ENCODE peak calls at places on chromosomes 16 and 17, in ten cellular contexts. One of them, this sample, is unnamed.

GRCh38 chr16:66551362-66551761 is 1.0 kb upstream of the CKLF start:
- DNase-seq in HTR-8/SVneo: peak
- DNase-seq in adipocyte: peak
- DNase-seq in NCI-H524: peak
- DNase-seq in kidney: no peak
- DNase-seq in Calu3: peak
- DNase-seq in fibroblast of lung: peak
- DNase-seq in heart left ventricle: no peak
- DNase-seq in AG10803: peak
- DNase-seq in NCI-H748 treated with DMSO at 0.1 percent for 48 hours: no peak
- DNase-seq in this sample: peak

GRCh38 chr17:83068641-83069570 is 10.5 kb upstream of the METRNL start:
- DNase-seq in HTR-8/SVneo: no peak
- DNase-seq in adipocyte: no peak
- DNase-seq in NCI-H524: no peak
- DNase-seq in kidney: peak
- DNase-seq in Calu3: no peak
- DNase-seq in fibroblast of lung: no peak
- DNase-seq in heart left ventricle: peak
- DNase-seq in AG10803: no peak
- DNase-seq in NCI-H748 treated with DMSO at 0.1 percent for 48 hours: no peak
- DNase-seq in this sample: no peak

GRCh38 chr17:66763056-66763455 is 71.9 kb upstream of the CACNG5 start:
- DNase-seq in HTR-8/SVneo: no peak
- DNase-seq in adipocyte: no peak
- DNase-seq in NCI-H524: no peak
- DNase-seq in kidney: no peak
- DNase-seq in Calu3: no peak
- DNase-seq in fibroblast of lung: no peak
- DNase-seq in heart left ventricle: no peak
- DNase-seq in AG10803: no peak
- DNase-seq in NCI-H748 treated with DMSO at 0.1 percent for 48 hours: no peak
- DNase-seq in this sample: no peak

GRCh38 chr17:68776451-68776850 is 175.3 kb upstream of the FAM20A start:
- DNase-seq in HTR-8/SVneo: no peak
- DNase-seq in adipocyte: no peak
- DNase-seq in NCI-H524: no peak
- DNase-seq in kidney: no peak
- DNase-seq in Calu3: no peak
- DNase-seq in fibroblast of lung: no peak
- DNase-seq in heart left ventricle: no peak
- DNase-seq in AG10803: no peak
- DNase-seq in NCI-H748 treated with DMSO at 0.1 percent for 48 hours: no peak
- DNase-seq in this sample: no peak

GRCh38 chr17:2335726-2336214 is 487 bp downstream of the TSR1 start:
- DNase-seq in HTR-8/SVneo: peak
- DNase-seq in adipocyte: peak
- DNase-seq in NCI-H524: no peak
- DNase-seq in kidney: no peak
- DNase-seq in Calu3: no peak
- DNase-seq in fibroblast of lung: peak
- DNase-seq in heart left ventricle: no peak
- DNase-seq in AG10803: peak
- DNase-seq in NCI-H748 treated with DMSO at 0.1 percent for 48 hours: no peak
- DNase-seq in this sample: no peak

GRCh38 chr16:14062261-14062660 is 8.9 kb upstream of the MRTFB start:
- DNase-seq in HTR-8/SVneo: no peak
- DNase-seq in adipocyte: no peak
- DNase-seq in NCI-H524: no peak
- DNase-seq in kidney: no peak
- DNase-seq in Calu3: no peak
- DNase-seq in fibroblast of lung: no peak
- DNase-seq in heart left ventricle: no peak
- DNase-seq in AG10803: no peak
- DNase-seq in NCI-H748 treated with DMSO at 0.1 percent for 48 hours: no peak
- DNase-seq in this sample: no peak

GRCh38 chr16:72590179-72590937 is 418.4 kb upstream of the PMFBP1 start:
- DNase-seq in HTR-8/SVneo: no peak
- DNase-seq in adipocyte: no peak
- DNase-seq in NCI-H524: no peak
- DNase-seq in kidney: no peak
- DNase-seq in Calu3: no peak
- DNase-seq in fibroblast of lung: peak
- DNase-seq in heart left ventricle: no peak
- DNase-seq in AG10803: peak
- DNase-seq in NCI-H748 treated with DMSO at 0.1 percent for 48 hours: no peak
- DNase-seq in this sample: no peak

GRCh38 chr17:60153606-60154355 is 4.0 kb downstream of the CA4 start:
- DNase-seq in HTR-8/SVneo: no peak
- DNase-seq in adipocyte: peak
- DNase-seq in NCI-H524: peak
- DNase-seq in kidney: peak
- DNase-seq in Calu3: no peak
- DNase-seq in fibroblast of lung: peak
- DNase-seq in heart left ventricle: no peak
- DNase-seq in AG10803: peak
- DNase-seq in NCI-H748 treated with DMSO at 0.1 percent for 48 hours: no peak
- DNase-seq in this sample: no peak

GRCh38 chr17:7852262-7852670 is 2.6 kb upstream of the TMEM88 start:
- DNase-seq in HTR-8/SVneo: no peak
- DNase-seq in adipocyte: no peak
- DNase-seq in NCI-H524: no peak
- DNase-seq in kidney: peak
- DNase-seq in Calu3: no peak
- DNase-seq in fibroblast of lung: no peak
- DNase-seq in heart left ventricle: no peak
- DNase-seq in AG10803: no peak
- DNase-seq in NCI-H748 treated with DMSO at 0.1 percent for 48 hours: no peak
- DNase-seq in this sample: no peak

GRCh38 chr17:32007463-32008298 is 498 bp downstream of the LRRC37B start:
- DNase-seq in HTR-8/SVneo: peak
- DNase-seq in adipocyte: peak
- DNase-seq in NCI-H524: peak
- DNase-seq in kidney: peak
- DNase-seq in Calu3: peak
- DNase-seq in fibroblast of lung: peak
- DNase-seq in heart left ventricle: no peak
- DNase-seq in AG10803: no peak
- DNase-seq in NCI-H748 treated with DMSO at 0.1 percent for 48 hours: peak
- DNase-seq in this sample: peak

GRCh38 chr17:80212109-80212508 is 8.0 kb downstream of the SGSH start:
- DNase-seq in HTR-8/SVneo: no peak
- DNase-seq in adipocyte: no peak
- DNase-seq in NCI-H524: no peak
- DNase-seq in kidney: peak
- DNase-seq in Calu3: no peak
- DNase-seq in fibroblast of lung: no peak
- DNase-seq in heart left ventricle: no peak
- DNase-seq in AG10803: no peak
- DNase-seq in NCI-H748 treated with DMSO at 0.1 percent for 48 hours: no peak
- DNase-seq in this sample: no peak

GRCh38 chr17:50037321-50038107 is 18.4 kb upstream of the ITGA3 start:
- DNase-seq in HTR-8/SVneo: no peak
- DNase-seq in adipocyte: peak
- DNase-seq in NCI-H524: no peak
- DNase-seq in kidney: peak
- DNase-seq in Calu3: no peak
- DNase-seq in fibroblast of lung: peak
- DNase-seq in heart left ventricle: no peak
- DNase-seq in AG10803: peak
- DNase-seq in NCI-H748 treated with DMSO at 0.1 percent for 48 hours: no peak
- DNase-seq in this sample: no peak

GRCh38 chr16:79296491-79296890 is 304.0 kb downstream of the MAF start:
- DNase-seq in HTR-8/SVneo: no peak
- DNase-seq in adipocyte: no peak
- DNase-seq in NCI-H524: no peak
- DNase-seq in kidney: no peak
- DNase-seq in Calu3: no peak
- DNase-seq in fibroblast of lung: no peak
- DNase-seq in heart left ventricle: no peak
- DNase-seq in AG10803: no peak
- DNase-seq in NCI-H748 treated with DMSO at 0.1 percent for 48 hours: peak
- DNase-seq in this sample: no peak

GRCh38 chr17:75238684-75239191 is 22.7 kb downstream of the GGA3 start:
- DNase-seq in HTR-8/SVneo: peak
- DNase-seq in adipocyte: peak
- DNase-seq in NCI-H524: peak
- DNase-seq in kidney: peak
- DNase-seq in Calu3: peak
- DNase-seq in fibroblast of lung: peak
- DNase-seq in heart left ventricle: peak
- DNase-seq in AG10803: peak
- DNase-seq in NCI-H748 treated with DMSO at 0.1 percent for 48 hours: peak
- DNase-seq in this sample: peak

GRCh38 chr17:57604771-57605733 is 140.0 kb downstream of the CCDC182 start:
- DNase-seq in HTR-8/SVneo: no peak
- DNase-seq in adipocyte: peak
- DNase-seq in NCI-H524: peak
- DNase-seq in kidney: peak
- DNase-seq in Calu3: no peak
- DNase-seq in fibroblast of lung: peak
- DNase-seq in heart left ventricle: peak
- DNase-seq in AG10803: peak
- DNase-seq in NCI-H748 treated with DMSO at 0.1 percent for 48 hours: peak
- DNase-seq in this sample: no peak

GRCh38 chr17:75039238-75039637 is 7.5 kb downstream of the ATP5PD start:
- DNase-seq in HTR-8/SVneo: no peak
- DNase-seq in adipocyte: no peak
- DNase-seq in NCI-H524: no peak
- DNase-seq in kidney: no peak
- DNase-seq in Calu3: no peak
- DNase-seq in fibroblast of lung: no peak
- DNase-seq in heart left ventricle: no peak
- DNase-seq in AG10803: no peak
- DNase-seq in NCI-H748 treated with DMSO at 0.1 percent for 48 hours: no peak
- DNase-seq in this sample: no peak

GRCh38 chr17:4953461-4953961 is 2.6 kb downstream of the ENO3 start:
- DNase-seq in HTR-8/SVneo: no peak
- DNase-seq in adipocyte: peak
- DNase-seq in NCI-H524: no peak
- DNase-seq in kidney: no peak
- DNase-seq in Calu3: no peak
- DNase-seq in fibroblast of lung: peak
- DNase-seq in heart left ventricle: no peak
- DNase-seq in AG10803: peak
- DNase-seq in NCI-H748 treated with DMSO at 0.1 percent for 48 hours: no peak
- DNase-seq in this sample: no peak

GRCh38 chr17:8776861-8777260 is 18.5 kb upstream of the SPDYE4 start:
- DNase-seq in HTR-8/SVneo: no peak
- DNase-seq in adipocyte: no peak
- DNase-seq in NCI-H524: no peak
- DNase-seq in kidney: no peak
- DNase-seq in Calu3: no peak
- DNase-seq in fibroblast of lung: no peak
- DNase-seq in heart left ventricle: no peak
- DNase-seq in AG10803: no peak
- DNase-seq in NCI-H748 treated with DMSO at 0.1 percent for 48 hours: no peak
- DNase-seq in this sample: no peak

GRCh38 chr16:8889893-8890548 is 7.9 kb downstream of the LITAFD start:
- DNase-seq in HTR-8/SVneo: no peak
- DNase-seq in adipocyte: no peak
- DNase-seq in NCI-H524: no peak
- DNase-seq in kidney: peak
- DNase-seq in Calu3: no peak
- DNase-seq in fibroblast of lung: no peak
- DNase-seq in heart left ventricle: no peak
- DNase-seq in AG10803: no peak
- DNase-seq in NCI-H748 treated with DMSO at 0.1 percent for 48 hours: no peak
- DNase-seq in this sample: no peak

GRCh38 chr17:82848022-82848592 is 8.3 kb upstream of the ZNF750 start:
- DNase-seq in HTR-8/SVneo: no peak
- DNase-seq in adipocyte: peak
- DNase-seq in NCI-H524: no peak
- DNase-seq in kidney: peak
- DNase-seq in Calu3: no peak
- DNase-seq in fibroblast of lung: peak
- DNase-seq in heart left ventricle: no peak
- DNase-seq in AG10803: peak
- DNase-seq in NCI-H748 treated with DMSO at 0.1 percent for 48 hours: no peak
- DNase-seq in this sample: no peak

GRCh38 chr17:45227631-45228120 is 6.0 kb downstream of the FMNL1 start:
- DNase-seq in HTR-8/SVneo: no peak
- DNase-seq in adipocyte: no peak
- DNase-seq in NCI-H524: no peak
- DNase-seq in kidney: peak
- DNase-seq in Calu3: no peak
- DNase-seq in fibroblast of lung: no peak
- DNase-seq in heart left ventricle: peak
- DNase-seq in AG10803: no peak
- DNase-seq in NCI-H748 treated with DMSO at 0.1 percent for 48 hours: no peak
- DNase-seq in this sample: no peak

GRCh38 chr17:32489320-32490100 is 2.7 kb downstream of the CDK5R1 start:
- DNase-seq in HTR-8/SVneo: no peak
- DNase-seq in adipocyte: no peak
- DNase-seq in NCI-H524: peak
- DNase-seq in kidney: no peak
- DNase-seq in Calu3: no peak
- DNase-seq in fibroblast of lung: no peak
- DNase-seq in heart left ventricle: no peak
- DNase-seq in AG10803: no peak
- DNase-seq in NCI-H748 treated with DMSO at 0.1 percent for 48 hours: no peak
- DNase-seq in this sample: no peak

GRCh38 chr17:44558349-44559287 is 1.3 kb downstream of the FZD2 start:
- DNase-seq in HTR-8/SVneo: no peak
- DNase-seq in adipocyte: peak
- DNase-seq in NCI-H524: no peak
- DNase-seq in kidney: no peak
- DNase-seq in Calu3: no peak
- DNase-seq in fibroblast of lung: peak
- DNase-seq in heart left ventricle: no peak
- DNase-seq in AG10803: no peak
- DNase-seq in NCI-H748 treated with DMSO at 0.1 percent for 48 hours: no peak
- DNase-seq in this sample: no peak

GRCh38 chr17:37300683-37301082 is 75.1 kb upstream of the C17orf78 start:
- DNase-seq in HTR-8/SVneo: no peak
- DNase-seq in adipocyte: no peak
- DNase-seq in NCI-H524: no peak
- DNase-seq in kidney: no peak
- DNase-seq in Calu3: no peak
- DNase-seq in fibroblast of lung: no peak
- DNase-seq in heart left ventricle: no peak
- DNase-seq in AG10803: no peak
- DNase-seq in NCI-H748 treated with DMSO at 0.1 percent for 48 hours: no peak
- DNase-seq in this sample: no peak

GRCh38 chr16:67537636-67538591 is 9.3 kb downstream of the RIPOR1 start:
- DNase-seq in HTR-8/SVneo: peak
- DNase-seq in adipocyte: peak
- DNase-seq in NCI-H524: no peak
- DNase-seq in kidney: peak
- DNase-seq in Calu3: peak
- DNase-seq in fibroblast of lung: no peak
- DNase-seq in heart left ventricle: peak
- DNase-seq in AG10803: no peak
- DNase-seq in NCI-H748 treated with DMSO at 0.1 percent for 48 hours: no peak
- DNase-seq in this sample: peak

GRCh38 chr17:67138392-67138791 is 94.0 kb downstream of the CACNG1 start:
- DNase-seq in HTR-8/SVneo: no peak
- DNase-seq in adipocyte: no peak
- DNase-seq in NCI-H524: no peak
- DNase-seq in kidney: no peak
- DNase-seq in Calu3: no peak
- DNase-seq in fibroblast of lung: no peak
- DNase-seq in heart left ventricle: no peak
- DNase-seq in AG10803: no peak
- DNase-seq in NCI-H748 treated with DMSO at 0.1 percent for 48 hours: no peak
- DNase-seq in this sample: no peak

GRCh38 chr16:11495066-11495407 is 91.7 kb downstream of the LITAF start:
- DNase-seq in HTR-8/SVneo: no peak
- DNase-seq in adipocyte: no peak
- DNase-seq in NCI-H524: no peak
- DNase-seq in kidney: no peak
- DNase-seq in Calu3: no peak
- DNase-seq in fibroblast of lung: no peak
- DNase-seq in heart left ventricle: no peak
- DNase-seq in AG10803: no peak
- DNase-seq in NCI-H748 treated with DMSO at 0.1 percent for 48 hours: no peak
- DNase-seq in this sample: no peak

GRCh38 chr16:68230176-68230571 is 5.8 kb downstream of the ESRP2 start:
- DNase-seq in HTR-8/SVneo: no peak
- DNase-seq in adipocyte: no peak
- DNase-seq in NCI-H524: no peak
- DNase-seq in kidney: peak
- DNase-seq in Calu3: no peak
- DNase-seq in fibroblast of lung: no peak
- DNase-seq in heart left ventricle: no peak
- DNase-seq in AG10803: no peak
- DNase-seq in NCI-H748 treated with DMSO at 0.1 percent for 48 hours: no peak
- DNase-seq in this sample: no peak